ENCODE peak calls at places on chromosomes 7 and 10, in eight cellular contexts. S is body of pancreas; B is CD4-positive, alpha-beta T cell; G is fibroblast of lung; H is uterus; P is AG04450; D is HepG2; I is tibial artery. F is an unnamed sample.

GRCh38 chr7:79471283-79471682 is 17.8 kb upstream of the MAGI2 start:
- DNase-seq in I (no peak), D (no peak), S (no peak), H (no peak), G (peak; percentile 14), P (no peak), B (no peak), F (no peak)

GRCh38 chr10:59839576-59839975 is 66.8 kb downstream of the CCDC6 start:
- DNase-seq in G (peak; percentile 79), H (no peak), P (peak; percentile 11), I (no peak), D (no peak), S (no peak), B (no peak), F (no peak)

GRCh38 chr7:65371468-65371867 is 2.2 kb upstream of the ZNF92 start:
- DNase-seq in I (no peak), H (no peak), G (no peak), P (no peak), S (peak; percentile 51), D (peak; percentile 25), B (no peak), F (no peak)

GRCh38 chr10:21364196-21365114 is 161.0 kb downstream of the SKIDA1 start:
- DNase-seq in S (no peak), D (peak; percentile 89), H (no peak), G (peak; percentile 87), I (no peak), B (no peak), P (peak; percentile 11), F (peak; percentile 82)

GRCh38 chr7:44965441-44965903 is 13.3 kb downstream of the MYO1G start:
- DNase-seq in B (no peak), D (no peak), P (no peak), G (no peak), S (no peak), H (no peak), I (no peak), F (no peak)

GRCh38 chr7:155524018-155524556 is 22.3 kb downstream of the CNPY1 start:
- DNase-seq in I (no peak), G (no peak), H (no peak), B (no peak), S (no peak), P (no peak), D (no peak), F (no peak)

GRCh38 chr10:75547391-75548298 is 116.2 kb downstream of the LRMDA start:
- DNase-seq in H (peak; percentile 27), S (no peak), I (no peak), P (no peak), D (no peak), B (no peak), G (peak; percentile 98), F (no peak)

GRCh38 chr10:97861351-97861750 is 11.7 kb downstream of the GOLGA7B start:
- DNase-seq in D (no peak), P (no peak), H (no peak), G (peak; percentile 64), I (no peak), S (peak; percentile 29), B (no peak), F (peak; percentile 88)

GRCh38 chr10:128854965-128855364 is 612.1 kb upstream of the MGMT start:
- DNase-seq in P (no peak), G (peak; percentile 52), D (peak; percentile 70), H (peak; percentile 77), I (peak; percentile 87), B (no peak), S (peak; percentile 72), F (no peak)

GRCh38 chr10:109393425-109393824 is 529.9 kb downstream of the XPNPEP1 start:
- DNase-seq in H (no peak), S (no peak), D (no peak), P (no peak), B (no peak), I (no peak), G (no peak), F (no peak)

GRCh38 chr7:91082854-91083495 is 181.3 kb upstream of the FZD1 start:
- DNase-seq in P (no peak), H (no peak), D (no peak), I (no peak), G (peak; percentile 48), B (no peak), S (no peak), F (peak; percentile 17)

GRCh38 chr10:3477683-3478082 is 305.1 kb upstream of the PITRM1 start:
- DNase-seq in H (no peak), B (no peak), D (no peak), S (no peak), P (peak; percentile 69), G (peak; percentile 82), I (no peak), F (no peak)

GRCh38 chr10:80468002-80468401 is 13.9 kb downstream of the TSPAN14 start:
- DNase-seq in I (peak; percentile 72), H (peak; percentile 76), D (no peak), G (no peak), B (peak; percentile 35), P (no peak), S (peak; percentile 42), F (no peak)

GRCh38 chr10:24453404-24453830 is 244.5 kb downstream of the KIAA1217 start:
- DNase-seq in S (no peak), D (no peak), B (no peak), I (no peak), H (no peak), G (peak; percentile 49), P (no peak), F (no peak)

GRCh38 chr10:24459836-24460235 is 250.9 kb downstream of the KIAA1217 start:
- DNase-seq in P (no peak), I (no peak), G (no peak), D (no peak), B (no peak), S (no peak), H (no peak), F (no peak)

GRCh38 chr10:24457661-24458318 is 248.9 kb downstream of the KIAA1217 start:
- DNase-seq in I (no peak), G (peak; percentile 11), D (no peak), P (no peak), B (no peak), H (no peak), S (no peak), F (peak; percentile 64)

GRCh38 chr10:24453973-24454372 is 245.0 kb downstream of the KIAA1217 start:
- DNase-seq in I (no peak), H (no peak), D (no peak), G (no peak), S (no peak), P (no peak), B (no peak), F (no peak)

DNA sequence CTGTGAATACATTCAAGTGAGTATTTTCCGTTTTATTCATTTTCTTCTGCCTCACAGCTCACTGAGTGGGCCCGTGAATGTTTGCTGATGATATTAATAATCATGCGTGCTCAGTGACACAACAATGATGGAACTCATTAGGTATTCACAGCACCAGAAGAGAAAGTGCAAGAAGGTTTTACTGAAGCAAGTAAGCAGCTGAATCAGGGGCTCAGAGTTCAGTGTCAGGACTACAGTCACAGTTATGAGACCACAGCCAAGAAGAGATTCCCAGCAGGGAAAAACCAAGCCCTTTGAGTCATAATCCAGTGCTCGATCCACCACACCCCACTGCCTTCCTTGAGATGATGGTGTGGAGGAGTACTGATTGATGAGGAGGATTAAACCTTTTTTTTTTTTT is 247.4 kb downstream of the KIAA1217 start:
- DNase-seq in G (peak; percentile 98), S (no peak), P (no peak), I (no peak), D (no peak), B (no peak), H (no peak), F (peak; percentile 64)
- H3K27ac ChIP-seq in G (no peak overlapping the region), S (no peak overlapping the region), P (peak overlapping the region; percentile 65), I (no peak overlapping the region), D (no peak overlapping the region), B (no peak overlapping the region), H (no peak overlapping the region), F (peak overlapping the region; percentile 77)

GRCh38 chr10:101140950-101141621 is 10.0 kb downstream of the TLX1 start:
- DNase-seq in D (no peak), S (no peak), I (no peak), H (no peak), G (no peak), B (no peak), P (no peak), F (no peak)

GRCh38 chr10:101138788-101139420 is 7.8 kb downstream of the TLX1 start:
- DNase-seq in I (no peak), P (no peak), H (no peak), S (no peak), G (no peak), B (no peak), D (no peak), F (no peak)

GRCh38 chr10:101140084-101140949 is 9.2 kb downstream of the TLX1 start:
- DNase-seq in G (no peak), P (no peak), D (no peak), B (no peak), I (no peak), H (no peak), S (no peak), F (no peak)

GRCh38 chr10:101137271-101137670 is 6.2 kb downstream of the TLX1 start:
- DNase-seq in I (no peak), P (no peak), S (no peak), G (no peak), H (no peak), B (no peak), D (no peak), F (no peak)

GRCh38 chr10:101139421-101139911 is 8.4 kb downstream of the TLX1 start:
- DNase-seq in H (no peak), I (no peak), B (no peak), P (no peak), G (no peak), S (peak; percentile 16), D (peak; percentile 16), F (no peak)
- TF ChIP-seq CTCF in H (no peak), I (no peak), B (no peak), P (peak; percentile 59), G (peak; percentile 40), S (no peak), D (peak; percentile 33), F (no peak)

GRCh38 chr7:7201583-7202374 is 19.4 kb downstream of the C1GALT1 start:
- DNase-seq in P (no peak), G (no peak), B (peak; percentile 25), H (no peak), I (no peak), S (peak; percentile 14), D (no peak), F (peak; percentile 51)
- H3K27ac ChIP-seq in P (no peak overlapping the region), G (no peak overlapping the region), B (peak overlapping the region; percentile 21), H (no peak overlapping the region), I (no peak overlapping the region), S (no peak overlapping the region), D (no peak overlapping the region), F (peak overlapping the region; percentile 19)

GRCh38 chr10:86321568-86321967 is 45.0 kb downstream of the GRID1 start:
- DNase-seq in D (no peak), P (no peak), I (no peak), B (no peak), H (no peak), S (no peak), G (no peak), F (no peak)
- TF ChIP-seq CTCF in D (no peak), P (no peak), I (no peak), B (no peak), H (no peak), S (no peak), G (no peak), F (no peak)

GRCh38 chr7:130970196-130970595 is 236.2 kb upstream of the KLF14 start:
- DNase-seq in S (no peak), G (no peak), H (no peak), P (no peak), I (no peak), B (no peak), D (no peak), F (no peak)
- H3K27ac ChIP-seq in S (no peak overlapping the region), G (no peak overlapping the region), H (no peak overlapping the region), P (no peak overlapping the region), I (no peak overlapping the region), B (no peak overlapping the region), D (no peak overlapping the region), F (no peak overlapping the region)

F was measured in RWPE1.